ENCODE peak calls at places on chromosomes 6 and 20, in six cellular contexts. U, J, T, S, V and W are unnamed samples.

GRCh38 chr6:127520061-127520460 is 926 bp upstream of the MTCL3 start:
- DNase-seq in U (no peak), J (no peak), T (peak), S (peak), V (peak), W (no peak)

GRCh38 chr6:33781105-33781975 is 7.6 kb downstream of the LEMD2 start:
- DNase-seq in U (peak), J (no peak), T (no peak), S (peak), V (no peak), W (no peak)

GRCh38 chr6:38508894-38509293 is 130.8 kb downstream of the BTBD9 start:
- DNase-seq in U (no peak), J (no peak), T (no peak), S (peak), V (no peak), W (no peak)

GRCh38 chr20:45361794-45362193 is 1.2 kb upstream of the SYS1 start:
- DNase-seq in U (no peak), J (no peak), T (no peak), S (no peak), V (no peak), W (no peak)

GRCh38 chr20:18190466-18191233 is 53.0 kb downstream of the KAT14 start:
- DNase-seq in U (no peak), J (no peak), T (no peak), S (no peak), V (no peak), W (no peak)

GRCh38 chr6:105609375-105609991 is 206.6 kb upstream of the PREP start:
- DNase-seq in U (no peak), J (no peak), T (peak), S (peak), V (no peak), W (no peak)

GRCh38 chr6:96554559-96554958 is 8.4 kb upstream of the FHL5 start:
- DNase-seq in U (no peak), J (no peak), T (no peak), S (no peak), V (no peak), W (no peak)

GRCh38 chr20:25000268-25000801 is 7.8 kb upstream of the APMAP start:
- DNase-seq in U (peak), J (peak), T (peak), S (peak), V (no peak), W (peak)

GRCh38 chr20:51562027-51562333 is 19.5 kb upstream of the NFATC2 start:
- DNase-seq in U (no peak), J (no peak), T (no peak), S (no peak), V (no peak), W (no peak)
- H3K4me3 ChIP-seq in U (peak), J (peak), T (no peak), S (peak), V (no peak), W (peak)

GRCh38 chr6:41488392-41489129 is 57.6 kb upstream of the FOXP4 start:
- DNase-seq in U (peak), J (no peak), T (peak), S (peak), V (no peak), W (no peak)
- H3K4me3 ChIP-seq in U (no peak), J (no peak), T (no peak), S (no peak), V (no peak), W (no peak)

DNA sequence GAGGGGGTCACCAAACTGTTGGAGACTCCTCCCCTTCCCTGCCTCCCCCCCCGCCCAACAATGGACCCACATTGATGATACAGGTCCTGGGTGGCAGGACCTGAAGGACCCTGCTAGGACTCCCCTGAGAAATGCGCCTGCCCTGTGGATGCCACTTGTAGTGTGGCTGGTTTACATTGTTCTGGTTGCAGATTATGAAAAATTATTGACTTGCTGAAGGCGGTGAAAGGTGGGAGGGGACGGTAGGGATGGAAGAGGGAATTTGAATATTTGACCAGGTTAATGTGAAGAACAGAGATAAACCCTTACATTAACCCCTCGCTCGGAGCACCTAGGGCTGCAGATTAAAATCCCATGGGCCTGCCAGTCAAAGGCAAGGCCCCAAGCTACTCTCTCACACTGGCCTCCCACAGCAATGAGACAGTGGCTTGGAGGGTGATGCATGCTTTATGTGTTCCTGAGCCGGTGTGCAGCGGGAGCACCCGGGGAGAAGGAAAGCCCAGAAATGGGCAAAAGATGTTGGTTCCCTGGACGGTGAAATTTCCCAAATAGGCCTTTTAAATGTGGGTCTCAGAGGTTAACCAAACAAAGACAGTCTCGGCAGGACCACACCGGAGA is 2.4 kb downstream of the FOXF2 start:
- DNase-seq in U (no peak), J (no peak), T (no peak), S (no peak), V (no peak), W (no peak)
- H3K4me3 ChIP-seq in U (peak), J (no peak), T (no peak), S (peak), V (no peak), W (peak)

DNA sequence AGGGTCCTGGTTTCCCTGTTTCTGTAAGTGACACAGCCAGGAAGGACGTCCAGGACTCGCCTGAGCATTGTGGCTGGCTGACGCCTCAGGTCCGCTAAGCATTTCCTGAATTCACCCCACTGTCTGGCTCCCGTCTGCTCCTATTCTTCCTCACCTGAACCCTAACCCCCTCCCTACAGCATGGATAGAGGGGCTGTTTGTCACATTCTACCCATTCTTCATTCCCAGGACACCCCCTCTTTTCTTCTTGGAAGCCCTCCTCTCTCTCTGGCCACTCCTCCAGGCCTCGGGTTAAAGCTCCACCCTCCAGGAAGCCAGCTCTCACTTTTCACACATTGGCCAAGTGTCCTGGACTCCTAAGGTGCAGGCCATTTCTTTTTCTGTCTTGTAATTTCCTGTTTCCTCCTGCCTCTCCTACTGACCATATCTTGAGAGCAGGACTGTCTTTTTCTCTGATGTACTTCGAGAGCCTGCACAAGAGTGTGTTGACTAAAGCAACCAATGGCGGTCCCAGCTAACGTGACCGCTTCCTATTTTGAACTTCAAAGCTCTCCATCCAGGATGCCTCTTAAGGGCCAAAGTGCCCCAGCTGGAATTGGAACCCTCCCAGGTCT is 24.2 kb upstream of the MYMX start:
- DNase-seq in U (no peak), J (no peak), T (peak), S (no peak), V (no peak), W (no peak)
- H3K4me3 ChIP-seq in U (no peak), J (no peak), T (no peak), S (no peak), V (no peak), W (no peak)

GRCh38 chr6:89526563-89526869 is 93.6 kb downstream of the ANKRD6 start:
- DNase-seq in U (no peak), J (no peak), T (no peak), S (no peak), V (no peak), W (no peak)
- H3K4me3 ChIP-seq in U (no peak), J (no peak), T (no peak), S (no peak), V (no peak), W (no peak)

GRCh38 chr6:138539882-138540281 is 40.6 kb upstream of the NHSL1 start:
- DNase-seq in U (no peak), J (no peak), T (no peak), S (no peak), V (no peak), W (no peak)
- H3K4me3 ChIP-seq in U (peak), J (no peak), T (no peak), S (no peak), V (no peak), W (no peak)

DNA sequence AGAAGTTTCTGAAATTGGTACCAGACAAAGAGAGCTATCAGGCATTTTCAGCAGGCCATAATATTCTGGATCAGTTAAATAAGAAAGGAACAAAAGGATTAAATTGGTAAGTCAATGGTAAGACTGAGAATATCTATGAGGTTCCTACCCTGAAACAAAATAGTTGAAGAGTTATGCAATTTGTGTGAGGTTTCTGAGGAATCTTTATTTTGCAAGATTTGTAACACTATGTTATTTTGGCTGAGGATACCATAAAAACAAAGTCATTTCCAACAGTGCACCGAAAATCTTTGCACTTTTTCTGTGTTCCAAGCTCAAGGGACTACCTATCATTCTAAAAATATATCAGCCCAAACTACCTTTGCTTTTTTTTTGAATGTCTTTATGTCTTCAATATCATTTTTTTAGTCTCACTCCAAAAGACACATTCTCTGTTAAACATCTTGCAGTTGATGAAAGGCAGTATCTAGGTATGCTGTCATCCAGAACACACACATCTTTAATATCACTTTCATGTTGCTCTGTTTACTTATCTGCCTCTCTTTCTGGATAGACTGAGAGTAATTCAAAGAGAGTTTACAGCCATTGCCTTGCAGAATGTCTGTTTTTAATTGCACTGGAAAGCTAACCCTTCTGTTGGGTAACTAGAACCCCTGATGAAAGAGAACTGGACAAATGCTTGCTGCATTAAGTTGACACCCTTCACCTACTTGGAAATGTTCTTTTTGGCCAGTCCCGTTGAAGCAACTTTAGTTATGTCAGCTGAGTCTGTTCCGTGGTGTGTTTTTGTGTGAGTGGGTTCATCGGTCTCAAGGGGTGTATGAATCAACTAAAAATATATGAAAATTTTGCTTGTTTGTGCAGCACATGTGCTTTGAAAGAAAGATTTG is 383.6 kb upstream of the CITED2 start:
- DNase-seq in U (peak), J (no peak), T (no peak), S (peak), V (no peak), W (no peak)
- H3K4me3 ChIP-seq in U (no peak), J (no peak), T (no peak), S (no peak), V (no peak), W (no peak)

DNA sequence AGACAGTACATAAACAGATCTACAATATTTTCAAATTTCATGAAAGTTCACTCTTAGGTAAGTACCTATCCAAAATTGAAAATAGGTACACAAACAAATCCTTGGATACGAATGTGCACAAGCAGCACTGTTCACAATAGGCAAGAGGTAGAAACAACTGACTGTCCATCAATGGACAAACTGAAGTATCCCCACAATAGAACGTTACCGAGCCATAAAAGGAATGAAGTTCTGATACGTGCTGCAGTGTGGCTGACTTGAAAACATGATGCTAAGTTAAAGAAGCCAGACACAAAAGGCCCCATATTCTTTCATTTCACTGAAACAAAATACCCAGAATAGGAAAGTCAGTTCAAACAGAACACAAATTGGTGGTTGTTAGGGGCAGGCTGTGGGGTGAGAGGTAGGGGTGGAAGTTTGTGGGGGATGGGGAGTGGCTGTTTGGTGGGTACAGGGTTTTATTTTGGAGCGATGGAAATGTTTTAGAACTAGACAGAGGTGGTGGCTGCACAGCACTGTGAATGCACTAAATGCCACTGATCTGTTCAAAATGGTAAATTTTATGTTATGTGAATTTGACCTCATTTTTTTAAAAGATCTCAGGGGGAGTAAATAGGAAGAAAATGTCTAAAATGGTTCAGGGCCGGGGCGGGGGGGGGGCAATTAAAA is 89.5 kb downstream of the ZMYND8 start:
- DNase-seq in U (no peak), J (no peak), T (no peak), S (no peak), V (no peak), W (no peak)
- H3K4me3 ChIP-seq in U (no peak), J (no peak), T (no peak), S (no peak), V (no peak), W (no peak)

GRCh38 chr6:31737315-31738047 is 1.2 kb upstream of the CLIC1 start:
- DNase-seq in U (no peak), J (no peak), T (no peak), S (no peak), V (no peak), W (no peak)
- H3K4me3 ChIP-seq in U (peak), J (no peak), T (no peak), S (no peak), V (peak), W (peak)

GRCh38 chr20:3798908-3799248 is 2.8 kb downstream of the CDC25B start:
- DNase-seq in U (no peak), J (peak), T (no peak), S (no peak), V (peak), W (no peak)
- H3K4me3 ChIP-seq in U (peak), J (no peak), T (no peak), S (peak), V (no peak), W (no peak)